ENCODE peak calls at places on chromosomes 7 and 10, in ten cellular contexts. One of them, this sample, is unnamed.

GRCh38 chr7:83413831-83414230 is 235.1 kb downstream of the SEMA3E start:
- DNase-seq in brain microvascular endothelial cell: peak
- DNase-seq in A549: no peak
- DNase-seq in Peyer's patch: no peak
- DNase-seq in HL-60: no peak
- DNase-seq in right cardiac atrium: no peak
- DNase-seq in tibial artery: no peak
- DNase-seq in CD4-positive, alpha-beta T cell: no peak
- DNase-seq in body of pancreas: peak
- DNase-seq in substantia nigra: no peak
- DNase-seq in this sample: peak

GRCh38 chr10:7756360-7756992 is 31.3 kb downstream of the KIN start:
- DNase-seq in brain microvascular endothelial cell: peak
- DNase-seq in A549: peak
- DNase-seq in Peyer's patch: no peak
- DNase-seq in HL-60: no peak
- DNase-seq in right cardiac atrium: no peak
- DNase-seq in tibial artery: no peak
- DNase-seq in CD4-positive, alpha-beta T cell: no peak
- DNase-seq in body of pancreas: peak
- DNase-seq in substantia nigra: no peak
- DNase-seq in this sample: peak

GRCh38 chr7:13240349-13240748 is 552.9 kb downstream of the ARL4A start:
- DNase-seq in brain microvascular endothelial cell: peak
- DNase-seq in A549: peak
- DNase-seq in Peyer's patch: no peak
- DNase-seq in HL-60: no peak
- DNase-seq in right cardiac atrium: no peak
- DNase-seq in tibial artery: no peak
- DNase-seq in CD4-positive, alpha-beta T cell: no peak
- DNase-seq in body of pancreas: no peak
- DNase-seq in substantia nigra: no peak
- DNase-seq in this sample: peak

GRCh38 chr7:101198476-101198875 is 2.4 kb downstream of the MOGAT3 start:
- DNase-seq in brain microvascular endothelial cell: no peak
- DNase-seq in A549: no peak
- DNase-seq in Peyer's patch: no peak
- DNase-seq in HL-60: no peak
- DNase-seq in right cardiac atrium: no peak
- DNase-seq in tibial artery: no peak
- DNase-seq in CD4-positive, alpha-beta T cell: no peak
- DNase-seq in body of pancreas: no peak
- DNase-seq in substantia nigra: no peak
- DNase-seq in this sample: no peak

GRCh38 chr10:11007661-11008060 is 10.0 kb upstream of the CELF2 start:
- DNase-seq in brain microvascular endothelial cell: no peak
- DNase-seq in A549: no peak
- DNase-seq in Peyer's patch: no peak
- DNase-seq in HL-60: no peak
- DNase-seq in right cardiac atrium: no peak
- DNase-seq in tibial artery: no peak
- DNase-seq in CD4-positive, alpha-beta T cell: no peak
- DNase-seq in body of pancreas: no peak
- DNase-seq in substantia nigra: no peak
- DNase-seq in this sample: no peak

GRCh38 chr10:32437334-32437733 is 8.6 kb upstream of the CCDC7 start:
- DNase-seq in brain microvascular endothelial cell: no peak
- DNase-seq in A549: no peak
- DNase-seq in Peyer's patch: no peak
- DNase-seq in HL-60: no peak
- DNase-seq in right cardiac atrium: no peak
- DNase-seq in tibial artery: no peak
- DNase-seq in CD4-positive, alpha-beta T cell: no peak
- DNase-seq in body of pancreas: no peak
- DNase-seq in substantia nigra: no peak
- DNase-seq in this sample: no peak

GRCh38 chr7:41911792-41912191 is 208.9 kb upstream of the INHBA start:
- DNase-seq in brain microvascular endothelial cell: peak
- DNase-seq in A549: no peak
- DNase-seq in Peyer's patch: no peak
- DNase-seq in HL-60: no peak
- DNase-seq in right cardiac atrium: no peak
- DNase-seq in tibial artery: no peak
- DNase-seq in CD4-positive, alpha-beta T cell: no peak
- DNase-seq in body of pancreas: no peak
- DNase-seq in substantia nigra: no peak
- DNase-seq in this sample: no peak

GRCh38 chr10:132036153-132036886 is 29.4 kb upstream of the JAKMIP3 start:
- DNase-seq in brain microvascular endothelial cell: no peak
- DNase-seq in A549: peak
- DNase-seq in Peyer's patch: no peak
- DNase-seq in HL-60: no peak
- DNase-seq in right cardiac atrium: no peak
- DNase-seq in tibial artery: no peak
- DNase-seq in CD4-positive, alpha-beta T cell: no peak
- DNase-seq in body of pancreas: no peak
- DNase-seq in substantia nigra: no peak
- DNase-seq in this sample: no peak

GRCh38 chr10:78312197-78313046 is 278.8 kb downstream of the RPS24 start:
- DNase-seq in brain microvascular endothelial cell: no peak
- DNase-seq in A549: no peak
- DNase-seq in Peyer's patch: no peak
- DNase-seq in HL-60: no peak
- DNase-seq in right cardiac atrium: no peak
- DNase-seq in tibial artery: no peak
- DNase-seq in CD4-positive, alpha-beta T cell: no peak
- DNase-seq in body of pancreas: peak
- DNase-seq in substantia nigra: no peak
- DNase-seq in this sample: no peak

GRCh38 chr7:144818516-144818915 is 17.3 kb downstream of the TPK1 start:
- DNase-seq in brain microvascular endothelial cell: peak
- DNase-seq in A549: no peak
- DNase-seq in Peyer's patch: no peak
- DNase-seq in HL-60: no peak
- DNase-seq in right cardiac atrium: no peak
- DNase-seq in tibial artery: no peak
- DNase-seq in CD4-positive, alpha-beta T cell: peak
- DNase-seq in body of pancreas: no peak
- DNase-seq in substantia nigra: no peak
- DNase-seq in this sample: peak

GRCh38 chr7:141528399-141528798 is 22.8 kb upstream of the AGK start:
- DNase-seq in brain microvascular endothelial cell: no peak
- DNase-seq in A549: no peak
- DNase-seq in Peyer's patch: no peak
- DNase-seq in HL-60: no peak
- DNase-seq in right cardiac atrium: no peak
- DNase-seq in tibial artery: no peak
- DNase-seq in CD4-positive, alpha-beta T cell: no peak
- DNase-seq in body of pancreas: no peak
- DNase-seq in substantia nigra: no peak
- DNase-seq in this sample: no peak
- H3K27ac ChIP-seq in brain microvascular endothelial cell: no peak
- H3K27ac ChIP-seq in A549: no peak
- H3K27ac ChIP-seq in Peyer's patch: no peak
- H3K27ac ChIP-seq in HL-60: no peak
- H3K27ac ChIP-seq in right cardiac atrium: no peak
- H3K27ac ChIP-seq in tibial artery: no peak
- H3K27ac ChIP-seq in CD4-positive, alpha-beta T cell: no peak
- H3K27ac ChIP-seq in body of pancreas: no peak
- H3K27ac ChIP-seq in substantia nigra: no peak
- H3K27ac ChIP-seq in this sample: no peak

DNA sequence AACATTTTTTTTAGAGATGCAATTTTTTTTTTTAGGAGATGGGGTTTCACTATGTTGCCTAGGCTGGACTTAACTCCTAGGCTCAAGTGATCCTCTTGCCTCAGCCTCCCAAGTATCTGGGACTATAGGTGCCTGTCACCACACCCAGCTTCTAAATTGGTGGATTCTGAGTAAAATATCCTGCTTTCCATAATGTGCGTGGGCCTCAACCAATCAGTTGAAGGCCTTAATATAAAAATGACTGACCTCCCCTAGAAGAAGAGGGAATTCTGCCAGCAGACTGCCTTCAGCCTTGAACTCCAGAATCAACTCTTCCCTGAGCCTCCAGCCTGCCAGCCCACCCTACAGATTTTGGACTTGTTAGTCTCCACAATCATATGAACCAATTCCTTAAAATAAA is 121.2 kb downstream of the ZFAND4 start:
- DNase-seq in brain microvascular endothelial cell: no peak
- DNase-seq in A549: no peak
- DNase-seq in Peyer's patch: no peak
- DNase-seq in HL-60: no peak
- DNase-seq in right cardiac atrium: no peak
- DNase-seq in tibial artery: no peak
- DNase-seq in CD4-positive, alpha-beta T cell: no peak
- DNase-seq in body of pancreas: no peak
- DNase-seq in substantia nigra: no peak
- DNase-seq in this sample: no peak
- H3K27ac ChIP-seq in brain microvascular endothelial cell: no peak
- H3K27ac ChIP-seq in A549: no peak
- H3K27ac ChIP-seq in Peyer's patch: no peak
- H3K27ac ChIP-seq in HL-60: no peak
- H3K27ac ChIP-seq in right cardiac atrium: no peak
- H3K27ac ChIP-seq in tibial artery: no peak
- H3K27ac ChIP-seq in CD4-positive, alpha-beta T cell: no peak
- H3K27ac ChIP-seq in body of pancreas: no peak
- H3K27ac ChIP-seq in substantia nigra: no peak
- H3K27ac ChIP-seq in this sample: no peak

GRCh38 chr10:58972576-58973234 is 203.7 kb upstream of the PHYHIPL start:
- DNase-seq in brain microvascular endothelial cell: no peak
- DNase-seq in A549: no peak
- DNase-seq in Peyer's patch: no peak
- DNase-seq in HL-60: no peak
- DNase-seq in right cardiac atrium: no peak
- DNase-seq in tibial artery: no peak
- DNase-seq in CD4-positive, alpha-beta T cell: no peak
- DNase-seq in body of pancreas: no peak
- DNase-seq in substantia nigra: no peak
- DNase-seq in this sample: no peak
- H3K27ac ChIP-seq in brain microvascular endothelial cell: no peak
- H3K27ac ChIP-seq in A549: no peak
- H3K27ac ChIP-seq in Peyer's patch: no peak
- H3K27ac ChIP-seq in HL-60: no peak
- H3K27ac ChIP-seq in right cardiac atrium: no peak
- H3K27ac ChIP-seq in tibial artery: no peak
- H3K27ac ChIP-seq in CD4-positive, alpha-beta T cell: no peak
- H3K27ac ChIP-seq in body of pancreas: no peak
- H3K27ac ChIP-seq in substantia nigra: no peak
- H3K27ac ChIP-seq in this sample: no peak

DNA sequence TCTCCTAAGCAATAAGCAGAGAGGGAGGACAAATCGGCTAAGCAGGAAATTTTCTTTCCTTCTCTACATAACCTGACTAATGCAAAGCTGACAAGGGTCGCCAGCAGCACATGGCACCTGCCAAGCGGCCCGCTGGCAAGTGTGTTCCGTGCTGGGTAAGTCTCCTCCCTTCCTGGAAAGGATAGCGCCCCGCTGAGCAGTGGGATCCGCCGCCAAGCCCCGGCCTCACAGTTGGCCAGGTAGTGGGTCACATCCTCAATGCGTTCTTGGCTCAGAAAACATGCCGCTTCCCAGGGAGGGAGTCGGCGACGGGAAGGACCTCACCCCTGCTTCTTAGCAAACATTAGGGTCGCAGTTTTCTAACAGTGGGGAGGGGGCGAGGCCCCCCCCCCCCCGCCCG is 488.9 kb upstream of the NUPR2 start:
- DNase-seq in brain microvascular endothelial cell: no peak
- DNase-seq in A549: no peak
- DNase-seq in Peyer's patch: no peak
- DNase-seq in HL-60: no peak
- DNase-seq in right cardiac atrium: no peak
- DNase-seq in tibial artery: no peak
- DNase-seq in CD4-positive, alpha-beta T cell: no peak
- DNase-seq in body of pancreas: no peak
- DNase-seq in substantia nigra: no peak
- DNase-seq in this sample: no peak
- H3K27ac ChIP-seq in brain microvascular endothelial cell: no peak
- H3K27ac ChIP-seq in A549: no peak
- H3K27ac ChIP-seq in Peyer's patch: no peak
- H3K27ac ChIP-seq in HL-60: no peak
- H3K27ac ChIP-seq in right cardiac atrium: no peak
- H3K27ac ChIP-seq in tibial artery: no peak
- H3K27ac ChIP-seq in CD4-positive, alpha-beta T cell: no peak
- H3K27ac ChIP-seq in body of pancreas: no peak
- H3K27ac ChIP-seq in substantia nigra: no peak
- H3K27ac ChIP-seq in this sample: no peak

DNA sequence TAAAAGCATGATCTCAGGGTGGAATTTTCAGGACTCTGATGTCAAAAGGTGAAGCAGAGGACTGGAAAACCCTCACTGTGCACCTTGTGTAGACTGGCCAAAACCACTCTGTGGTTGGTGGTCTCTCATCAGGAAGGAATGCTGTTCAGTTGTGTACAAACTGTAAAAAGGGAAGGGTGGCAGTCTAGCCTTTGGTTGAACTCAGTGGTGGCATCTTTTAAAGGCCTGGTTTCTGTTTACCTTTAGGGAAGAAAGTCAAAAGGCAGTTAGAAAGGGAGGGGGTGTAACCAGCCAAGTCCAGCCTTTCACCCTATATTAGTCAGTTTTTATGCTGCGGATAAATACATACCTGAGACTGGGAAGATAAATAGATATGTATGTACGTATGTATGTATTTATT is 7.0 kb upstream of the ACTR3B start:
- DNase-seq in brain microvascular endothelial cell: no peak
- DNase-seq in A549: no peak
- DNase-seq in Peyer's patch: no peak
- DNase-seq in HL-60: no peak
- DNase-seq in right cardiac atrium: no peak
- DNase-seq in tibial artery: no peak
- DNase-seq in CD4-positive, alpha-beta T cell: no peak
- DNase-seq in body of pancreas: no peak
- DNase-seq in substantia nigra: no peak
- DNase-seq in this sample: no peak
- H3K27ac ChIP-seq in brain microvascular endothelial cell: no peak
- H3K27ac ChIP-seq in A549: no peak
- H3K27ac ChIP-seq in Peyer's patch: no peak
- H3K27ac ChIP-seq in HL-60: no peak
- H3K27ac ChIP-seq in right cardiac atrium: no peak
- H3K27ac ChIP-seq in tibial artery: no peak
- H3K27ac ChIP-seq in CD4-positive, alpha-beta T cell: no peak
- H3K27ac ChIP-seq in body of pancreas: no peak
- H3K27ac ChIP-seq in substantia nigra: no peak
- H3K27ac ChIP-seq in this sample: no peak